ENCODE peak calls at places on chromosomes 7 and 10, in four cellular contexts. T is Calu3, J is astrocyte, Y is GM19239. H is an unnamed sample.

GRCh38 chr7:1309996-1310395 is 77.3 kb downstream of the UNCX start:
- DNase-seq in T (no peak), J (no peak), Y (no peak), H (no peak)

GRCh38 chr7:34036069-34036920 is 131.0 kb downstream of the BMPER start:
- DNase-seq in Y (no peak), T (peak; percentile 81), J (peak; percentile 58), H (no peak)

GRCh38 chr10:71401969-71402368 is 5.2 kb downstream of the CDH23 start:
- DNase-seq in Y (no peak), J (no peak), T (no peak), H (no peak)

GRCh38 chr10:99924856-99925255 is 84.9 kb downstream of the DNMBP start:
- DNase-seq in T (no peak), J (no peak), Y (no peak), H (no peak)

GRCh38 chr10:7428673-7429350 is 18.0 kb upstream of the SFMBT2 start:
- DNase-seq in J (no peak), Y (no peak), T (no peak), H (no peak)

GRCh38 chr7:73716318-73716890 is 3.1 kb downstream of the STX1A start:
- DNase-seq in Y (no peak), J (no peak), T (no peak), H (no peak)

GRCh38 chr7:83162402-83163256 is at the start of gene PCLO:
- DNase-seq in J (peak; percentile 56), Y (peak; percentile 5), T (peak; percentile 92), H (peak; percentile 85)

GRCh38 chr7:136925049-136925448 is 56.6 kb downstream of the CHRM2 start:
- DNase-seq in T (no peak), J (peak; percentile 69), Y (no peak), H (no peak)

GRCh38 chr7:128878226-128879105 is 15.8 kb downstream of the ATP6V1F start:
- DNase-seq in Y (no peak), J (no peak), T (no peak), H (no peak)

GRCh38 chr10:17199351-17199804 is 2.1 kb downstream of the TRDMT1 start:
- DNase-seq in T (no peak), J (peak; percentile 60), Y (no peak), H (no peak)

GRCh38 chr10:69502589-69502988 is 51.3 kb downstream of the TSPAN15 start:
- DNase-seq in T (no peak), J (no peak), Y (no peak), H (no peak)

GRCh38 chr10:132482090-132482489 is 55.5 kb upstream of the INPP5A start:
- DNase-seq in T (peak; percentile 33), J (peak; percentile 80), Y (no peak), H (peak; percentile 50)

GRCh38 chr10:3068201-3068967 is 1.0 kb downstream of the PFKP start:
- DNase-seq in Y (peak; percentile 83), T (peak; percentile 53), J (peak; percentile 46), H (no peak)

GRCh38 chr10:29370092-29370611 is 81.3 kb downstream of the LYZL1 start:
- DNase-seq in J (no peak), Y (no peak), T (no peak), H (no peak)

GRCh38 chr7:19113855-19114590 is 3.4 kb downstream of the TWIST1 start:
- DNase-seq in J (peak; percentile 56), Y (no peak), T (no peak), H (no peak)

GRCh38 chr7:96669812-96670211 is 39.8 kb downstream of the SEM1 start:
- DNase-seq in Y (no peak), T (no peak), J (no peak), H (no peak)

GRCh38 chr7:31192996-31193395 is 140.9 kb downstream of the ADCYAP1R1 start:
- DNase-seq in T (peak; percentile 84), J (peak; percentile 14), Y (peak; percentile 9), H (peak; percentile 86)

GRCh38 chr10:8137272-8137680 is 82.8 kb downstream of the GATA3 start:
- DNase-seq in J (no peak), T (no peak), Y (no peak), H (no peak)

GRCh38 chr10:77702166-77702565 is 64.6 kb upstream of the KCNMA1 start:
- DNase-seq in J (peak; percentile 87), T (no peak), Y (no peak), H (no peak)

GRCh38 chr10:76779163-76779820 is 858.3 kb downstream of the KCNMA1 start:
- DNase-seq in Y (no peak), J (peak; percentile 82), T (no peak), H (peak; percentile 73)

GRCh38 chr10:46225597-46225996 is 61.2 kb upstream of the ANTXRL start:
- DNase-seq in J (no peak), T (no peak), Y (no peak), H (no peak)

GRCh38 chr7:142506601-142507000 is 242.7 kb upstream of the PRSS1 start:
- DNase-seq in T (no peak), J (no peak), Y (no peak), H (no peak)

GRCh38 chr7:73573276-73573675 is 5.1 kb downstream of the TBL2 start:
- DNase-seq in Y (no peak), T (no peak), J (no peak), H (no peak)

GRCh38 chr7:50491943-50492342 is 41.8 kb upstream of the FIGNL1 start:
- DNase-seq in J (no peak), T (no peak), Y (no peak), H (no peak)

GRCh38 chr7:55016746-55017090 is 2.1 kb upstream of the EGFR start:
- DNase-seq in T (no peak), J (no peak), Y (no peak), H (no peak)

GRCh38 chr7:99293167-99293566 is 20.5 kb downstream of the MYH16 start:
- DNase-seq in J (no peak), T (no peak), Y (no peak), H (no peak)

GRCh38 chr10:36712695-36713094 is 412.7 kb upstream of the ANKRD30A start:
- DNase-seq in J (no peak), Y (no peak), T (no peak), H (no peak)

GRCh38 chr7:147412782-147413186 is 1177.8 kb upstream of the C7orf33 start:
- DNase-seq in J (peak; percentile 86), T (no peak), Y (no peak), H (no peak)

GRCh38 chr7:1305873-1306272 is 73.2 kb downstream of the UNCX start:
- DNase-seq in Y (no peak), T (no peak), J (no peak), H (no peak)

GRCh38 chr10:125030567-125031197 is 88.8 kb downstream of the ZRANB1 start:
- DNase-seq in Y (no peak), T (no peak), J (no peak), H (no peak)

GRCh38 chr10:7787150-7787856 is 490 bp downstream of the KIN start:
- DNase-seq in Y (peak; percentile 4), J (no peak), T (peak; percentile 3), H (no peak)

GRCh38 chr10:36048236-36048635 is 406.1 kb upstream of the FZD8 start:
- DNase-seq in J (no peak), Y (no peak), T (no peak), H (no peak)

H was measured in NT2/D1.